ENCODE peak calls at places on chromosomes 6 and 20, in eight cellular contexts. One of them, this sample, is unnamed.

GRCh38 chr6:27139753-27140522 is 107.6 kb upstream of the PRSS16 start:
- DNase-seq in islet precursor cell: peak; percentile 72
- DNase-seq in neural crest cell: no peak
- DNase-seq in stimulated activated CD8-positive, alpha-beta memory T cell treated with anti-CD3 and anti-CD28 coated beads, Interleukin-7, amount 100 ng/mL, for 4 hours: no peak
- DNase-seq in LHCN-M2: no peak
- DNase-seq in H54: no peak
- DNase-seq in COR-L47: no peak
- DNase-seq in activated CD4-positive, alpha-beta T cell treated with anti-CD3 and anti-CD28 coated beads, Interleukin-2, amount 10 ng/mL, durations not matched to agents 7 days and 5 days: peak; percentile 36
- DNase-seq in this sample: no peak

GRCh38 chr6:44034391-44034861 is 92.8 kb downstream of the MRPL14 start:
- DNase-seq in COR-L47: no peak
- DNase-seq in activated CD4-positive, alpha-beta T cell treated with anti-CD3 and anti-CD28 coated beads, Interleukin-2, amount 10 ng/mL, durations not matched to agents 7 days and 5 days: no peak
- DNase-seq in LHCN-M2: peak; percentile 96
- DNase-seq in H54: peak; percentile 45
- DNase-seq in stimulated activated CD8-positive, alpha-beta memory T cell treated with anti-CD3 and anti-CD28 coated beads, Interleukin-7, amount 100 ng/mL, for 4 hours: no peak
- DNase-seq in islet precursor cell: peak; percentile 55
- DNase-seq in neural crest cell: no peak
- DNase-seq in this sample: peak; percentile 50

GRCh38 chr6:42375905-42376304 is 75.8 kb downstream of the TRERF1 start:
- DNase-seq in activated CD4-positive, alpha-beta T cell treated with anti-CD3 and anti-CD28 coated beads, Interleukin-2, amount 10 ng/mL, durations not matched to agents 7 days and 5 days: no peak
- DNase-seq in LHCN-M2: no peak
- DNase-seq in stimulated activated CD8-positive, alpha-beta memory T cell treated with anti-CD3 and anti-CD28 coated beads, Interleukin-7, amount 100 ng/mL, for 4 hours: no peak
- DNase-seq in COR-L47: no peak
- DNase-seq in neural crest cell: no peak
- DNase-seq in H54: no peak
- DNase-seq in islet precursor cell: no peak
- DNase-seq in this sample: no peak

GRCh38 chr20:35912877-35913276 is 41.4 kb downstream of the SCAND1 start:
- DNase-seq in COR-L47: no peak
- DNase-seq in LHCN-M2: no peak
- DNase-seq in activated CD4-positive, alpha-beta T cell treated with anti-CD3 and anti-CD28 coated beads, Interleukin-2, amount 10 ng/mL, durations not matched to agents 7 days and 5 days: no peak
- DNase-seq in stimulated activated CD8-positive, alpha-beta memory T cell treated with anti-CD3 and anti-CD28 coated beads, Interleukin-7, amount 100 ng/mL, for 4 hours: no peak
- DNase-seq in islet precursor cell: no peak
- DNase-seq in neural crest cell: no peak
- DNase-seq in H54: no peak
- DNase-seq in this sample: no peak

GRCh38 chr20:17734374-17734773 is 34.6 kb downstream of the BANF2 start:
- DNase-seq in LHCN-M2: no peak
- DNase-seq in islet precursor cell: no peak
- DNase-seq in COR-L47: no peak
- DNase-seq in stimulated activated CD8-positive, alpha-beta memory T cell treated with anti-CD3 and anti-CD28 coated beads, Interleukin-7, amount 100 ng/mL, for 4 hours: no peak
- DNase-seq in neural crest cell: no peak
- DNase-seq in activated CD4-positive, alpha-beta T cell treated with anti-CD3 and anti-CD28 coated beads, Interleukin-2, amount 10 ng/mL, durations not matched to agents 7 days and 5 days: no peak
- DNase-seq in H54: no peak
- DNase-seq in this sample: no peak

GRCh38 chr6:117540670-117541069 is 58.2 kb downstream of the DCBLD1 start:
- DNase-seq in COR-L47: no peak
- DNase-seq in activated CD4-positive, alpha-beta T cell treated with anti-CD3 and anti-CD28 coated beads, Interleukin-2, amount 10 ng/mL, durations not matched to agents 7 days and 5 days: no peak
- DNase-seq in H54: no peak
- DNase-seq in LHCN-M2: no peak
- DNase-seq in neural crest cell: no peak
- DNase-seq in stimulated activated CD8-positive, alpha-beta memory T cell treated with anti-CD3 and anti-CD28 coated beads, Interleukin-7, amount 100 ng/mL, for 4 hours: no peak
- DNase-seq in islet precursor cell: no peak
- DNase-seq in this sample: no peak

GRCh38 chr6:17988422-17988944 is 1.0 kb upstream of the KIF13A start:
- DNase-seq in H54: no peak
- DNase-seq in stimulated activated CD8-positive, alpha-beta memory T cell treated with anti-CD3 and anti-CD28 coated beads, Interleukin-7, amount 100 ng/mL, for 4 hours: no peak
- DNase-seq in activated CD4-positive, alpha-beta T cell treated with anti-CD3 and anti-CD28 coated beads, Interleukin-2, amount 10 ng/mL, durations not matched to agents 7 days and 5 days: no peak
- DNase-seq in COR-L47: no peak
- DNase-seq in neural crest cell: no peak
- DNase-seq in LHCN-M2: no peak
- DNase-seq in islet precursor cell: no peak
- DNase-seq in this sample: no peak

GRCh38 chr6:18763086-18763485 is 375.9 kb downstream of the RNF144B start:
- DNase-seq in neural crest cell: no peak
- DNase-seq in stimulated activated CD8-positive, alpha-beta memory T cell treated with anti-CD3 and anti-CD28 coated beads, Interleukin-7, amount 100 ng/mL, for 4 hours: no peak
- DNase-seq in islet precursor cell: no peak
- DNase-seq in activated CD4-positive, alpha-beta T cell treated with anti-CD3 and anti-CD28 coated beads, Interleukin-2, amount 10 ng/mL, durations not matched to agents 7 days and 5 days: no peak
- DNase-seq in COR-L47: no peak
- DNase-seq in H54: no peak
- DNase-seq in LHCN-M2: no peak
- DNase-seq in this sample: no peak

GRCh38 chr20:1119524-1119923 is 1.1 kb downstream of the PSMF1 start:
- DNase-seq in COR-L47: no peak
- DNase-seq in islet precursor cell: no peak
- DNase-seq in H54: no peak
- DNase-seq in neural crest cell: no peak
- DNase-seq in activated CD4-positive, alpha-beta T cell treated with anti-CD3 and anti-CD28 coated beads, Interleukin-2, amount 10 ng/mL, durations not matched to agents 7 days and 5 days: no peak
- DNase-seq in stimulated activated CD8-positive, alpha-beta memory T cell treated with anti-CD3 and anti-CD28 coated beads, Interleukin-7, amount 100 ng/mL, for 4 hours: no peak
- DNase-seq in LHCN-M2: no peak
- DNase-seq in this sample: no peak

GRCh38 chr6:150200428-150201105 is 57.7 kb downstream of the PPP1R14C start:
- DNase-seq in stimulated activated CD8-positive, alpha-beta memory T cell treated with anti-CD3 and anti-CD28 coated beads, Interleukin-7, amount 100 ng/mL, for 4 hours: no peak
- DNase-seq in activated CD4-positive, alpha-beta T cell treated with anti-CD3 and anti-CD28 coated beads, Interleukin-2, amount 10 ng/mL, durations not matched to agents 7 days and 5 days: no peak
- DNase-seq in COR-L47: no peak
- DNase-seq in neural crest cell: no peak
- DNase-seq in islet precursor cell: peak; percentile 45
- DNase-seq in LHCN-M2: no peak
- DNase-seq in H54: no peak
- DNase-seq in this sample: no peak

GRCh38 chr20:23658336-23658735 is 20.6 kb upstream of the CST3 start:
- DNase-seq in neural crest cell: no peak
- DNase-seq in LHCN-M2: no peak
- DNase-seq in COR-L47: no peak
- DNase-seq in islet precursor cell: no peak
- DNase-seq in H54: no peak
- DNase-seq in activated CD4-positive, alpha-beta T cell treated with anti-CD3 and anti-CD28 coated beads, Interleukin-2, amount 10 ng/mL, durations not matched to agents 7 days and 5 days: no peak
- DNase-seq in stimulated activated CD8-positive, alpha-beta memory T cell treated with anti-CD3 and anti-CD28 coated beads, Interleukin-7, amount 100 ng/mL, for 4 hours: no peak
- DNase-seq in this sample: no peak

GRCh38 chr20:46174469-46175126 is 56.5 kb downstream of the CD40 start:
- DNase-seq in stimulated activated CD8-positive, alpha-beta memory T cell treated with anti-CD3 and anti-CD28 coated beads, Interleukin-7, amount 100 ng/mL, for 4 hours: peak; percentile 53
- DNase-seq in activated CD4-positive, alpha-beta T cell treated with anti-CD3 and anti-CD28 coated beads, Interleukin-2, amount 10 ng/mL, durations not matched to agents 7 days and 5 days: peak; percentile 70
- DNase-seq in neural crest cell: peak; percentile 80
- DNase-seq in COR-L47: no peak
- DNase-seq in islet precursor cell: peak; percentile 88
- DNase-seq in H54: no peak
- DNase-seq in LHCN-M2: no peak
- DNase-seq in this sample: no peak

GRCh38 chr20:20450461-20451027 is 82.6 kb downstream of the INSM1 start:
- DNase-seq in stimulated activated CD8-positive, alpha-beta memory T cell treated with anti-CD3 and anti-CD28 coated beads, Interleukin-7, amount 100 ng/mL, for 4 hours: no peak
- DNase-seq in H54: no peak
- DNase-seq in activated CD4-positive, alpha-beta T cell treated with anti-CD3 and anti-CD28 coated beads, Interleukin-2, amount 10 ng/mL, durations not matched to agents 7 days and 5 days: no peak
- DNase-seq in neural crest cell: no peak
- DNase-seq in islet precursor cell: no peak
- DNase-seq in LHCN-M2: no peak
- DNase-seq in COR-L47: peak; percentile 73
- DNase-seq in this sample: no peak

GRCh38 chr20:50464026-50464724 is 46.0 kb upstream of the PTPN1 start:
- DNase-seq in neural crest cell: peak; percentile 50
- DNase-seq in COR-L47: peak; percentile 10
- DNase-seq in LHCN-M2: peak; percentile 56
- DNase-seq in stimulated activated CD8-positive, alpha-beta memory T cell treated with anti-CD3 and anti-CD28 coated beads, Interleukin-7, amount 100 ng/mL, for 4 hours: peak; percentile 32
- DNase-seq in activated CD4-positive, alpha-beta T cell treated with anti-CD3 and anti-CD28 coated beads, Interleukin-2, amount 10 ng/mL, durations not matched to agents 7 days and 5 days: peak; percentile 57
- DNase-seq in islet precursor cell: peak; percentile 74
- DNase-seq in H54: no peak
- DNase-seq in this sample: peak; percentile 77

GRCh38 chr6:33885121-33886057 is 81.6 kb upstream of the MLN start:
- DNase-seq in H54: peak; percentile 96
- DNase-seq in neural crest cell: no peak
- DNase-seq in stimulated activated CD8-positive, alpha-beta memory T cell treated with anti-CD3 and anti-CD28 coated beads, Interleukin-7, amount 100 ng/mL, for 4 hours: no peak
- DNase-seq in islet precursor cell: peak; percentile 61
- DNase-seq in activated CD4-positive, alpha-beta T cell treated with anti-CD3 and anti-CD28 coated beads, Interleukin-2, amount 10 ng/mL, durations not matched to agents 7 days and 5 days: no peak
- DNase-seq in COR-L47: no peak
- DNase-seq in LHCN-M2: peak; percentile 65
- DNase-seq in this sample: peak; percentile 55

GRCh38 chr6:97669191-97669651 is 386.2 kb upstream of the MMS22L start:
- DNase-seq in neural crest cell: peak; percentile 25
- DNase-seq in LHCN-M2: peak; percentile 43
- DNase-seq in islet precursor cell: peak; percentile 81
- DNase-seq in COR-L47: no peak
- DNase-seq in stimulated activated CD8-positive, alpha-beta memory T cell treated with anti-CD3 and anti-CD28 coated beads, Interleukin-7, amount 100 ng/mL, for 4 hours: no peak
- DNase-seq in activated CD4-positive, alpha-beta T cell treated with anti-CD3 and anti-CD28 coated beads, Interleukin-2, amount 10 ng/mL, durations not matched to agents 7 days and 5 days: no peak
- DNase-seq in H54: no peak
- DNase-seq in this sample: no peak

GRCh38 chr6:120211955-120212792 is 862.6 kb upstream of the MAN1A1 start:
- DNase-seq in COR-L47: no peak
- DNase-seq in islet precursor cell: peak; percentile 67
- DNase-seq in activated CD4-positive, alpha-beta T cell treated with anti-CD3 and anti-CD28 coated beads, Interleukin-2, amount 10 ng/mL, durations not matched to agents 7 days and 5 days: no peak
- DNase-seq in stimulated activated CD8-positive, alpha-beta memory T cell treated with anti-CD3 and anti-CD28 coated beads, Interleukin-7, amount 100 ng/mL, for 4 hours: no peak
- DNase-seq in LHCN-M2: no peak
- DNase-seq in H54: no peak
- DNase-seq in neural crest cell: no peak
- DNase-seq in this sample: no peak

GRCh38 chr6:131372535-131372934 is 200.5 kb upstream of the ARG1 start:
- DNase-seq in LHCN-M2: no peak
- DNase-seq in activated CD4-positive, alpha-beta T cell treated with anti-CD3 and anti-CD28 coated beads, Interleukin-2, amount 10 ng/mL, durations not matched to agents 7 days and 5 days: no peak
- DNase-seq in H54: no peak
- DNase-seq in neural crest cell: no peak
- DNase-seq in islet precursor cell: no peak
- DNase-seq in COR-L47: no peak
- DNase-seq in stimulated activated CD8-positive, alpha-beta memory T cell treated with anti-CD3 and anti-CD28 coated beads, Interleukin-7, amount 100 ng/mL, for 4 hours: no peak
- DNase-seq in this sample: no peak

GRCh38 chr6:100342830-100343229 is 121.9 kb downstream of the SIM1 start:
- DNase-seq in islet precursor cell: no peak
- DNase-seq in stimulated activated CD8-positive, alpha-beta memory T cell treated with anti-CD3 and anti-CD28 coated beads, Interleukin-7, amount 100 ng/mL, for 4 hours: no peak
- DNase-seq in activated CD4-positive, alpha-beta T cell treated with anti-CD3 and anti-CD28 coated beads, Interleukin-2, amount 10 ng/mL, durations not matched to agents 7 days and 5 days: no peak
- DNase-seq in H54: no peak
- DNase-seq in LHCN-M2: peak; percentile 69
- DNase-seq in COR-L47: no peak
- DNase-seq in neural crest cell: no peak
- DNase-seq in this sample: no peak

GRCh38 chr6:75235271-75235670 is 8.3 kb downstream of the COX7A2 start:
- DNase-seq in activated CD4-positive, alpha-beta T cell treated with anti-CD3 and anti-CD28 coated beads, Interleukin-2, amount 10 ng/mL, durations not matched to agents 7 days and 5 days: no peak
- DNase-seq in COR-L47: no peak
- DNase-seq in islet precursor cell: no peak
- DNase-seq in LHCN-M2: no peak
- DNase-seq in neural crest cell: no peak
- DNase-seq in stimulated activated CD8-positive, alpha-beta memory T cell treated with anti-CD3 and anti-CD28 coated beads, Interleukin-7, amount 100 ng/mL, for 4 hours: no peak
- DNase-seq in H54: no peak
- DNase-seq in this sample: no peak

GRCh38 chr6:56497270-56497669 is 145.4 kb downstream of the DST start:
- DNase-seq in activated CD4-positive, alpha-beta T cell treated with anti-CD3 and anti-CD28 coated beads, Interleukin-2, amount 10 ng/mL, durations not matched to agents 7 days and 5 days: no peak
- DNase-seq in stimulated activated CD8-positive, alpha-beta memory T cell treated with anti-CD3 and anti-CD28 coated beads, Interleukin-7, amount 100 ng/mL, for 4 hours: no peak
- DNase-seq in neural crest cell: no peak
- DNase-seq in islet precursor cell: no peak
- DNase-seq in COR-L47: no peak
- DNase-seq in LHCN-M2: no peak
- DNase-seq in H54: no peak
- DNase-seq in this sample: no peak

GRCh38 chr20:46439837-46440236 is 33.4 kb upstream of the ELMO2 start:
- DNase-seq in neural crest cell: no peak
- DNase-seq in COR-L47: no peak
- DNase-seq in H54: no peak
- DNase-seq in LHCN-M2: no peak
- DNase-seq in stimulated activated CD8-positive, alpha-beta memory T cell treated with anti-CD3 and anti-CD28 coated beads, Interleukin-7, amount 100 ng/mL, for 4 hours: no peak
- DNase-seq in activated CD4-positive, alpha-beta T cell treated with anti-CD3 and anti-CD28 coated beads, Interleukin-2, amount 10 ng/mL, durations not matched to agents 7 days and 5 days: no peak
- DNase-seq in islet precursor cell: no peak
- DNase-seq in this sample: no peak

GRCh38 chr6:5173862-5174643 is 86.7 kb downstream of the LYRM4 start:
- DNase-seq in activated CD4-positive, alpha-beta T cell treated with anti-CD3 and anti-CD28 coated beads, Interleukin-2, amount 10 ng/mL, durations not matched to agents 7 days and 5 days: peak; percentile 86
- DNase-seq in islet precursor cell: no peak
- DNase-seq in stimulated activated CD8-positive, alpha-beta memory T cell treated with anti-CD3 and anti-CD28 coated beads, Interleukin-7, amount 100 ng/mL, for 4 hours: peak; percentile 12
- DNase-seq in neural crest cell: no peak
- DNase-seq in COR-L47: peak; percentile 15
- DNase-seq in LHCN-M2: peak; percentile 3
- DNase-seq in H54: no peak
- DNase-seq in this sample: no peak

GRCh38 chr6:37552267-37552666 is 52.6 kb upstream of the CCDC167 start:
- DNase-seq in stimulated activated CD8-positive, alpha-beta memory T cell treated with anti-CD3 and anti-CD28 coated beads, Interleukin-7, amount 100 ng/mL, for 4 hours: no peak
- DNase-seq in neural crest cell: no peak
- DNase-seq in H54: no peak
- DNase-seq in islet precursor cell: no peak
- DNase-seq in LHCN-M2: no peak
- DNase-seq in COR-L47: no peak
- DNase-seq in activated CD4-positive, alpha-beta T cell treated with anti-CD3 and anti-CD28 coated beads, Interleukin-2, amount 10 ng/mL, durations not matched to agents 7 days and 5 days: no peak
- DNase-seq in this sample: no peak

GRCh38 chr6:118551063-118551672 is 3.1 kb downstream of the PLN start:
- DNase-seq in COR-L47: peak; percentile 41
- DNase-seq in H54: no peak
- DNase-seq in neural crest cell: no peak
- DNase-seq in islet precursor cell: no peak
- DNase-seq in stimulated activated CD8-positive, alpha-beta memory T cell treated with anti-CD3 and anti-CD28 coated beads, Interleukin-7, amount 100 ng/mL, for 4 hours: no peak
- DNase-seq in activated CD4-positive, alpha-beta T cell treated with anti-CD3 and anti-CD28 coated beads, Interleukin-2, amount 10 ng/mL, durations not matched to agents 7 days and 5 days: no peak
- DNase-seq in LHCN-M2: peak; percentile 68
- DNase-seq in this sample: no peak